ENCODE peak calls at places on chromosomes 12 and 14, in nine cellular contexts. E is ovary; A is lung; H is RWPE2; K is thoracic aorta; J is spleen; F is Panc1; I is CD8-positive, alpha-beta memory T cell; D is psoas muscle. N is an unnamed sample.

GRCh38 chr14:53391631-53392030 is 238.5 kb upstream of the DDHD1 start:
- DNase-seq in E (no peak), A (no peak), H (no peak), K (no peak), J (no peak), F (no peak), I (no peak), D (no peak), N (no peak)

GRCh38 chr12:100795193-100796179 is 910 bp downstream of the ANO4 start:
- DNase-seq in E (no peak), A (no peak), H (no peak), K (no peak), J (no peak), F (no peak), I (no peak), D (no peak), N (no peak)

GRCh38 chr12:64082866-64083268 is 139.2 kb downstream of the KICS2 start:
- DNase-seq in E (no peak), A (no peak), H (no peak), K (no peak), J (no peak), F (no peak), I (no peak), D (no peak), N (no peak)

GRCh38 chr14:102810523-102810922 is 33.3 kb downstream of the TRAF3 start:
- DNase-seq in E (no peak), A (no peak), H (no peak), K (no peak), J (no peak), F (no peak), I (no peak), D (no peak), N (no peak)

GRCh38 chr12:50411051-50411660 is 10.5 kb downstream of the LARP4 start:
- DNase-seq in E (no peak), A (peak; percentile 65), H (no peak), K (no peak), J (no peak), F (no peak), I (no peak), D (no peak), N (no peak)

GRCh38 chr14:76489667-76490066 is 113.7 kb downstream of the ESRRB start:
- DNase-seq in E (no peak), A (no peak), H (no peak), K (no peak), J (no peak), F (no peak), I (no peak), D (no peak), N (no peak)

GRCh38 chr14:20219033-20219432 is 4.5 kb upstream of the OR11H6 start:
- DNase-seq in E (no peak), A (no peak), H (no peak), K (no peak), J (no peak), F (no peak), I (no peak), D (no peak), N (no peak)

GRCh38 chr12:127745466-127746220 is 521.3 kb upstream of the TMEM132C start:
- DNase-seq in E (no peak), A (no peak), H (no peak), K (no peak), J (no peak), F (no peak), I (no peak), D (no peak), N (no peak)

GRCh38 chr14:84303140-84303539 is 1226.8 kb upstream of the FLRT2 start:
- DNase-seq in E (no peak), A (no peak), H (no peak), K (no peak), J (peak; percentile 42), F (no peak), I (no peak), D (no peak), N (no peak)

GRCh38 chr14:33848706-33849454 is 102.0 kb downstream of the EGLN3 start:
- DNase-seq in E (no peak), A (peak; percentile 41), H (no peak), K (no peak), J (no peak), F (peak; percentile 7), I (no peak), D (peak; percentile 68), N (peak; percentile 53)

GRCh38 chr14:96117101-96117897 is 78.1 kb downstream of the C14orf132 start:
- DNase-seq in E (no peak), A (no peak), H (no peak), K (no peak), J (no peak), F (no peak), I (no peak), D (no peak), N (no peak)

DNA sequence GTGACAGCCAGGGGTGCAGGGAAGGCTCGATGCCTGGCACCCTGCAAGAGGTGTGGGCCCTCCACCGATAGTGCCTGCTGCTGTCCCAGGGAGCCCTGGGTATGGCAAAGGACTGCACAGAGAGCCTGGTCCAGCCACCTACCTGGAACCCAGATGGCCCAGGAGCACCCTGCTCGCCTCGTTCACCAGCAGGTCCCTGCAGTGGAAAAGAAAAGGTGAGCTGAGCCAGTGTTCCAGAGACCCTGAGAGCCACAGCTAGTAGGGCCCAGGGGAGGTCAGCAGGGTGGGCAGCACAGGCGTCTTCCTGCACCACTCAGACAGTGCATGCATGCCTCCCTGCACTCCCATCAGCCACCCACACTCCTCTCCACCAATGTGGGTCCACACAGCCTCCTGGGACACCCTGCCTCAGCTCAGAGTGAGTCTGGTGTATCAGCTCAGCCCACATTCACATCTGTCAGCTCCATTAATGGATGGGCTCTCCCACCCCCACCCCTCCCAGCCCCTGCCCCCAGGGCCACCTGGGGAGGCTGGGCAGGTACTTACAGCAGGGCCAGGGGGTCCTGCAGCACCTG is 20.2 kb downstream of the TMEM106C start:
- DNase-seq in E (no peak), A (no peak), H (no peak), K (no peak), J (peak; percentile 38), F (no peak), I (no peak), D (no peak), N (no peak)
- H3K4me1 ChIP-seq in E (no peaks in the 10 kb centered on the region), A (peaks cover 2% of the 10 kb centered on the region), H (no peaks in the 10 kb centered on the region), K (no peaks in the 10 kb centered on the region), J (no peaks in the 10 kb centered on the region), F (no peaks in the 10 kb centered on the region), I (no peaks in the 10 kb centered on the region), D (peaks cover 12% of the 10 kb centered on the region), N (no peaks in the 10 kb centered on the region)

GRCh38 chr12:45986646-45987338 is 3.6 kb downstream of the SCAF11 start:
- DNase-seq in E (no peak), A (no peak), H (no peak), K (no peak), J (no peak), F (no peak), I (no peak), D (peak; percentile 46), N (no peak)

GRCh38 chr12:45989277-45989856 is 1.0 kb downstream of the SCAF11 start:
- DNase-seq in E (no peak), A (peak; percentile 76), H (no peak), K (no peak), J (peak; percentile 93), F (no peak), I (peak; percentile 25), D (no peak), N (no peak)

GRCh38 chr12:45989857-45990467 is 412 bp downstream of the SCAF11 start:
- DNase-seq in E (peak; percentile 72), A (no peak), H (peak; percentile 69), K (peak; percentile 6), J (peak; percentile 93), F (no peak), I (peak; percentile 34), D (peak; percentile 85), N (peak; percentile 75)

GRCh38 chr12:45988259-45988658 is 2.1 kb downstream of the SCAF11 start:
- DNase-seq in E (no peak), A (no peak), H (no peak), K (no peak), J (no peak), F (no peak), I (no peak), D (no peak), N (no peak)

DNA sequence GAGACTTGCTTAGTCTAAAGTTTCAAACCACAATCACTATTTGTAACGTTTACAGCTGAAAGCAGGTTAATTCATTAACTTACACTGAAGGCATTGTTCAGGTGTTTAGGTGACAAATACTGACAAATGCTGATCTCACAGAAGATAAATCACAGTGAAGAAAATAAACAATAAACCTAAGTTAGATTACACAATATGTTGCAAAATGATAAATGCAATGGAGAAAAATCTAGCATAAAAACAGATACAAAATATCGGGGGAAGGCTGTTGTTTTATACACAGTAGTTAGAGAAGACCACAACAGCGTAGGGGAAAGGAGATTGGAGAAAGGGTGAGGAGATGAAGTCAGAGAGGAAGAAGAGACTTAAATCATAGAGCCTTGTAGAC is 3.0 kb downstream of the SCAF11 start:
- DNase-seq in E (no peak), A (no peak), H (no peak), K (no peak), J (no peak), F (no peak), I (no peak), D (no peak), N (no peak)
- H3K4me1 ChIP-seq in E (peaks cover 11% of the 10 kb centered on the region), A (no peaks in the 10 kb centered on the region), H (peaks cover 15% of the 10 kb centered on the region), K (peaks cover 50% of the 10 kb centered on the region), J (peaks cover 73% of the 10 kb centered on the region), F (peaks cover 22% of the 10 kb centered on the region), I (peaks cover 71% of the 10 kb centered on the region), D (peaks cover 62% of the 10 kb centered on the region), N (peaks cover 38% of the 10 kb centered on the region)

DNA sequence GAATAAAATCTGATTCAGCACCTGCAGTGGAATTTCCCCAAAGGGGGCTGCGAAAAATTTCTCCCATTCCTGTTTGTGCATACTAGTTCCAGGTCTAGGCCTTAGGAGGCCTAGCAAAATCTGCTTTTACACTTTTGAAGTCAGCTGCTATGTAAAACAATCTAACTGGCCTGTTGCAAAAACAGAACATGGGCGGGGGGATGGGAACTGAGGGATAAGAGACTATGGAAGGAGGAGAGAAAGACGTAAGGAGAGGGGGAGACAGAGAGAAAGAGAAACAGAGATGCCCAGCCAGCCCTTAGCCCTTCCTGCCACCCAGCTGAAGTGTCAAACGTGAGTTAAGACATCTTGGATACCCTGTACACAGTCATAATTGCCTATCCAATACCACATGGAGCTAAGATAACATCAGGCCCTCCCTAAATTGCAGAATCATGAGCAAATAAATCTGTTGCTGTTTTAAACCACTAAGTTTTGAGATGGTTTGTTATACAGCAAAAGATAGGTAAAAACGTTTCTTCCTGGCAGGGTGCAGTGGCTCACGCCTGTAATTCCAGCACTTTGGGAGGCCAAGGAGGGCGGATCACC is 45.6 kb downstream of the SPTLC2 start:
- DNase-seq in E (no peak), A (no peak), H (no peak), K (no peak), J (no peak), F (no peak), I (no peak), D (no peak), N (no peak)
- H3K4me1 ChIP-seq in E (peaks cover 5% of the 10 kb centered on the region), A (no peaks in the 10 kb centered on the region), H (no peaks in the 10 kb centered on the region), K (peaks cover 7% of the 10 kb centered on the region), J (peaks cover 18% of the 10 kb centered on the region), F (no peaks in the 10 kb centered on the region), I (no peaks in the 10 kb centered on the region), D (no peaks in the 10 kb centered on the region), N (no peaks in the 10 kb centered on the region)

DNA sequence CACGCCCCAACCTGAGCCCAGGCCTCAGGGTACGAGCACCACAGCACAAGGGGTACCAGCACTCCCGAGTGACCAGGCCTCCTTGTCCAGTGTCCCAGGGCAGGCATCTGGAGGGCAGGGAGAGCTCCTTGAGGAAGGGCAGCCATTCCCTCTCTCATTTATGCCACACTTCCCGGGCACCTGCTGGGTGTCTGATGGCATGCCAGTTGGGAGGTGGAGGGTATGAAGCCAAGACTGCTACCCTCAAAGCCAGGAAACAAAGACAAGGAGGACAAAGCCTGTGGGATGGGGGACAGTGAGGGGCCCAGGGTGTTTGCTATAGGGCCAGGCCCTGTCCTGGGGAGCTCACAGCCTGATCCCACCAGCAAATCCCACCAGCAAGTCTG is 45.6 kb downstream of the CCDC88C start:
- DNase-seq in E (no peak), A (no peak), H (no peak), K (no peak), J (no peak), F (no peak), I (no peak), D (peak; percentile 19), N (no peak)
- H3K4me1 ChIP-seq in E (no peaks in the 10 kb centered on the region), A (peaks cover 43% of the 10 kb centered on the region), H (peaks cover 34% of the 10 kb centered on the region), K (no peaks in the 10 kb centered on the region), J (peaks cover 99% of the 10 kb centered on the region), F (peaks cover 60% of the 10 kb centered on the region), I (peaks cover 99% of the 10 kb centered on the region), D (peaks cover 15% of the 10 kb centered on the region), N (peaks cover 80% of the 10 kb centered on the region)